ENCODE peak calls at places on chromosomes 1 and 21, in four cellular contexts. E is AG09319, C is natural killer cell, X is retinal pigment epithelial cell. Z is an unnamed sample.

GRCh38 chr1:238409191-238409846 is 518.6 kb upstream of the ZP4 start:
- DNase-seq in E (peak; percentile 19), C (no peak), X (peak; percentile 27), Z (peak; percentile 98)

GRCh38 chr1:145926706-145927072 is 595 bp downstream of the RBM8A start:
- DNase-seq in E (no peak), C (peak; percentile 23), X (no peak), Z (no peak)

GRCh38 chr1:22676916-22677601 is 24.0 kb downstream of the C1QB start:
- DNase-seq in E (no peak), C (no peak), X (peak; percentile 27), Z (no peak)

GRCh38 chr1:219731771-219732170 is 118.9 kb upstream of the ZC3H11B start:
- DNase-seq in E (no peak), C (no peak), X (no peak), Z (no peak)

GRCh38 chr1:165645654-165646366 is 14.8 kb downstream of the MGST3 start:
- DNase-seq in E (no peak), C (no peak), X (no peak), Z (peak; percentile 43)

GRCh38 chr1:157288511-157288910 is 150.3 kb upstream of the ETV3 start:
- DNase-seq in E (no peak), C (no peak), X (no peak), Z (no peak)

GRCh38 chr1:89611721-89612120 is 21.2 kb upstream of the LRRC8C start:
- DNase-seq in E (no peak), C (no peak), X (no peak), Z (no peak)

GRCh38 chr1:158189637-158190036 is 8.9 kb downstream of the CD1D start:
- DNase-seq in E (no peak), C (no peak), X (no peak), Z (no peak)

GRCh38 chr1:62918706-62919105 is 134.8 kb downstream of the ATG4C start:
- DNase-seq in E (no peak), C (no peak), X (no peak), Z (no peak)

DNA sequence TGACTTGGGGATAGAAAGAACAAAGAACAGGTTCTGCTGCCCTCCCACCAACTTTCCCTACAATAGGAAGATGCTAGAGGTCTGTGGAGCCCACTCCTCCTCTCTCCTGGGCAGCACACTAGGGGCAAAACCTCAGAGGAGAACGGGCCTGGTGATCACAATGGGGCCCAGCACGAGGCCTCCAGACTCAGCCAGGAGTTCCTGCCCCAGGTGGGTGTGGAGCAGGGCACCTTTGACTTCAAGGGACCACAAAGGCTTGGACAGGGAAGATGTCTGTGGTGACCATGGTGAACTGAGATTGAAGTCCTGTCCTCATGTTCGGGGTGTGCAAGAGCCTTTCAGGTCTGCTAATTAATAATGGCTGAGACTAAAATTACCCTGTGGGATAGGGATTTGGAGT is 88.8 kb downstream of the LAMC2 start:
- DNase-seq in E (no peak), C (no peak), X (no peak), Z (no peak)
- TF ChIP-seq CTCF in E (no peak), C (no peak), X (no peak), Z (no peak)

GRCh38 chr1:167715653-167716302 is 6.0 kb upstream of the MPZL1 start:
- DNase-seq in E (no peak), C (no peak), X (no peak), Z (no peak)
- TF ChIP-seq CTCF in E (no peak), C (peak; percentile 28), X (no peak), Z (no peak)

DNA sequence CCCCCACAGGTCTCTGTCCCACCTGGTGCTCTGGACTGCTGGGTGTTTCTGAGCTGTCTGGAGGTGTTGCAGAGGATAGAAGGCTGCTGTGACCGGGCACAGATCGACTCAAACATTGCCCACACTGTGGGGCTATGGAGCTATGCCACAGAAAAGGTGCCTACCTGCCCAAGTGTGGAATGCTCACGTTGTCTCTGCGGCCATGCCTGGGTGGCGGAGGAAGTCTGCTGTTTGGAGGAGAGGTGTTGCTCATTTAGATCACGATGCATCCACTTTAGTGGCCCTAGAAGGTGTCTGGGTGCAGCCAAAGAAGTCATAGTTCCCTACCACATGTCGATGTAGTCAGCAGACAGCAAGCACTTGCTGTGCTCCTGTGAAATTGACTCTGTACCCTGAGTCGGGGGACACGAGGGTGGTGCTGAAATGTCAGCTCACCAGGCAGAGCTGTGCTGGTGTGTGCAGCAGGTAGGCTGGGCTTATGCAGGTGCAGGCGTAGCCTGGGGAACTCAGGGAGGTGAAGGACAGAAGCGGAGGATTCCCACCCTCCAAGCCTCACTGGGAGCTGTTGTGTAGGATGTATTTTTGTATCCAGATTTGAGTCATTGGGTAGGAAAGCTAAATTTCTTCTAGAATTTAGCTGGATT is 32.8 kb upstream of the PWP2 start:
- DNase-seq in E (no peak), C (no peak), X (no peak), Z (no peak)
- TF ChIP-seq CTCF in E (no peak), C (no peak), X (no peak), Z (no peak)

GRCh38 chr1:197775282-197776262 is at the start of gene DENND1B:
- DNase-seq in E (no peak), C (peak; percentile 71), X (peak; percentile 52), Z (no peak)
- TF ChIP-seq CTCF in E (no peak), C (no peak), X (peak; percentile 2), Z (no peak)

DNA sequence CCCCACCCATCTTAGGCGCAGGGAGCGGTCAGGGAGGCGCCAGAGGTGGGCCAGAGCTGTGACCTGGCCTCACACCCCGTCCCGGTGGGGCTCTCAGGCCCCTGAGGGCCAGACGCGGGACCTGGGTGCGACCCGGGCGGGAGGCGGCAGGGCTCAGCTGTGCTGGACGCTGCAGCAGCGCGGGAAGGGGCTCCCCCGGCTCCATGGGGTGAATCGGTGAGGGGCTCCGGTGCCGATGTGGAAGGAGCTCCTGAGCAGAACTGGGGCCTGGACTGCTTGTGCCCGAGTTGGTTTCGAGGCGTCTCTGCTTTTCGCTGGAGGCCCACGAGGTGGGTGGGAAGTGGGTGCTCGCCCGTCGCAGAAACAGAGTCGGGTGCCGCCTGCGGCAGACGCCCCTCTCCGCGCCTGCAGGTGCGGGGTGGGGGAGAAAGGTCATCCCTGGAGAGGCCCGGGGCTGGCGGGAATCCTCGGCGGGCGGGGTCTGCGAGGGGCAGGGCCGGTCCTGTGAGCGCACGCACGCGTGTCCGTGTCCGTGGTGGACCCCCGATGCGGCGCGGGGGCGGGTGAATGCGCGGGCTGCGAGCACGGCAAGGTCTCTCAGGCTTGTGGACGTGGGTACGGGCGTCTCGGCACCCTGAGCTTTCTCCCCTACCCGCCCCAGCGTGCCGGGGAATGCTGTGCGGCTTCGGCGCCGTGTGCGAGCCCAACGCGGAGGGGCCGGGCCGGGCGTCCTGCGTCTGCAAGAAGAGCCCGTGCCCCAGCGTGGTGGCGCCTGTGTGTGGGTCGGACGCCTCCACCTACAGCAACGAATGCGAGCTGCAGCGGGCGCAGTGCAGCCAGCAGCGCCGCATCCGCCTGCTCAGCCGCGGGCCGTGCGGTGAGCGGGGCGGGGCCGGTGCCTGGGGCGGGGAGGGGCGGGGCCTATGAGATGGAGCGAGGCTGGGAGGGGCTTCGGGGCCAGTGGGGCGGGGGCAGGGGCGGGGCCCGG is 20.4 kb downstream of the AGRN start:
- DNase-seq in E (peak; percentile 49), C (peak; percentile 69), X (peak; percentile 65), Z (peak; percentile 45)
- TF ChIP-seq CTCF in E (peak; percentile 4), C (no peak), X (no peak), Z (no peak)